ENCODE peak calls at places on chromosomes 5 and 9, in nine cellular contexts. One of them, this sample, is unnamed.

GRCh38 chr9:123419721-123420559 is 63.9 kb downstream of the CRB2 start:
- DNase-seq in endothelial cell: no peak
- DNase-seq in left cardiac atrium: peak; percentile 11
- DNase-seq in neuronal stem cell: no peak
- DNase-seq in caudate nucleus: no peak
- DNase-seq in DND-41: no peak
- DNase-seq in ELR: no peak
- DNase-seq in HL-60: no peak
- DNase-seq in stimulated activated CD8-positive, alpha-beta memory T cell treated with anti-CD3 and anti-CD28 coated beads, Interleukin-4, amount 100 ng/mL, for 48 hours: no peak
- DNase-seq in this sample: no peak

GRCh38 chr5:40834391-40834848 is 602 bp downstream of the RPL37 start:
- DNase-seq in neuronal stem cell: no peak
- DNase-seq in stimulated activated CD8-positive, alpha-beta memory T cell treated with anti-CD3 and anti-CD28 coated beads, Interleukin-4, amount 100 ng/mL, for 48 hours: peak; percentile 45
- DNase-seq in caudate nucleus: no peak
- DNase-seq in ELR: peak; percentile 33
- DNase-seq in DND-41: peak; percentile 31
- DNase-seq in endothelial cell: no peak
- DNase-seq in left cardiac atrium: peak; percentile 33
- DNase-seq in HL-60: no peak
- DNase-seq in this sample: no peak

GRCh38 chr9:26675055-26675454 is 217.5 kb downstream of the CAAP1 start:
- DNase-seq in stimulated activated CD8-positive, alpha-beta memory T cell treated with anti-CD3 and anti-CD28 coated beads, Interleukin-4, amount 100 ng/mL, for 48 hours: no peak
- DNase-seq in left cardiac atrium: no peak
- DNase-seq in ELR: no peak
- DNase-seq in caudate nucleus: no peak
- DNase-seq in endothelial cell: no peak
- DNase-seq in DND-41: no peak
- DNase-seq in HL-60: no peak
- DNase-seq in neuronal stem cell: no peak
- DNase-seq in this sample: no peak

GRCh38 chr5:142779163-142779562 is 9.0 kb downstream of the ARHGAP26 start:
- DNase-seq in HL-60: no peak
- DNase-seq in ELR: no peak
- DNase-seq in DND-41: no peak
- DNase-seq in stimulated activated CD8-positive, alpha-beta memory T cell treated with anti-CD3 and anti-CD28 coated beads, Interleukin-4, amount 100 ng/mL, for 48 hours: no peak
- DNase-seq in left cardiac atrium: no peak
- DNase-seq in neuronal stem cell: no peak
- DNase-seq in caudate nucleus: no peak
- DNase-seq in endothelial cell: peak; percentile 18
- DNase-seq in this sample: no peak

GRCh38 chr5:141636106-141636412 is 590 bp downstream of the HDAC3 start:
- DNase-seq in endothelial cell: no peak
- DNase-seq in DND-41: no peak
- DNase-seq in left cardiac atrium: no peak
- DNase-seq in caudate nucleus: no peak
- DNase-seq in stimulated activated CD8-positive, alpha-beta memory T cell treated with anti-CD3 and anti-CD28 coated beads, Interleukin-4, amount 100 ng/mL, for 48 hours: no peak
- DNase-seq in HL-60: no peak
- DNase-seq in neuronal stem cell: no peak
- DNase-seq in ELR: no peak
- DNase-seq in this sample: no peak

GRCh38 chr5:14723648-14724231 is 59.2 kb downstream of the OTULIN start:
- DNase-seq in DND-41: no peak
- DNase-seq in ELR: peak; percentile 54
- DNase-seq in endothelial cell: no peak
- DNase-seq in left cardiac atrium: no peak
- DNase-seq in neuronal stem cell: no peak
- DNase-seq in stimulated activated CD8-positive, alpha-beta memory T cell treated with anti-CD3 and anti-CD28 coated beads, Interleukin-4, amount 100 ng/mL, for 48 hours: peak; percentile 52
- DNase-seq in HL-60: no peak
- DNase-seq in caudate nucleus: no peak
- DNase-seq in this sample: no peak

GRCh38 chr9:110115341-110115820 is 92.6 kb downstream of the C9orf152 start:
- DNase-seq in ELR: peak; percentile 54
- DNase-seq in caudate nucleus: no peak
- DNase-seq in neuronal stem cell: no peak
- DNase-seq in stimulated activated CD8-positive, alpha-beta memory T cell treated with anti-CD3 and anti-CD28 coated beads, Interleukin-4, amount 100 ng/mL, for 48 hours: no peak
- DNase-seq in endothelial cell: no peak
- DNase-seq in HL-60: no peak
- DNase-seq in DND-41: no peak
- DNase-seq in left cardiac atrium: no peak
- DNase-seq in this sample: no peak

GRCh38 chr5:77337716-77338115 is 127.2 kb downstream of the PDE8B start:
- DNase-seq in endothelial cell: no peak
- DNase-seq in neuronal stem cell: no peak
- DNase-seq in left cardiac atrium: no peak
- DNase-seq in ELR: no peak
- DNase-seq in caudate nucleus: no peak
- DNase-seq in DND-41: no peak
- DNase-seq in HL-60: no peak
- DNase-seq in stimulated activated CD8-positive, alpha-beta memory T cell treated with anti-CD3 and anti-CD28 coated beads, Interleukin-4, amount 100 ng/mL, for 48 hours: no peak
- DNase-seq in this sample: no peak

GRCh38 chr5:178473858-178474257 is 116.3 kb downstream of the COL23A1 start:
- DNase-seq in HL-60: no peak
- DNase-seq in DND-41: peak; percentile 44
- DNase-seq in caudate nucleus: no peak
- DNase-seq in neuronal stem cell: no peak
- DNase-seq in left cardiac atrium: no peak
- DNase-seq in endothelial cell: no peak
- DNase-seq in stimulated activated CD8-positive, alpha-beta memory T cell treated with anti-CD3 and anti-CD28 coated beads, Interleukin-4, amount 100 ng/mL, for 48 hours: no peak
- DNase-seq in ELR: no peak
- DNase-seq in this sample: no peak

GRCh38 chr5:19771174-19771835 is 216.7 kb downstream of the CDH18 start:
- DNase-seq in endothelial cell: no peak
- DNase-seq in DND-41: no peak
- DNase-seq in stimulated activated CD8-positive, alpha-beta memory T cell treated with anti-CD3 and anti-CD28 coated beads, Interleukin-4, amount 100 ng/mL, for 48 hours: no peak
- DNase-seq in neuronal stem cell: no peak
- DNase-seq in left cardiac atrium: no peak
- DNase-seq in HL-60: no peak
- DNase-seq in ELR: peak; percentile 15
- DNase-seq in caudate nucleus: no peak
- DNase-seq in this sample: no peak

GRCh38 chr5:88882321-88883038 is 504 bp downstream of the MEF2C start:
- DNase-seq in caudate nucleus: no peak
- DNase-seq in HL-60: no peak
- DNase-seq in DND-41: no peak
- DNase-seq in stimulated activated CD8-positive, alpha-beta memory T cell treated with anti-CD3 and anti-CD28 coated beads, Interleukin-4, amount 100 ng/mL, for 48 hours: no peak
- DNase-seq in neuronal stem cell: no peak
- DNase-seq in endothelial cell: peak; percentile 7
- DNase-seq in ELR: peak; percentile 12
- DNase-seq in left cardiac atrium: no peak
- DNase-seq in this sample: no peak

GRCh38 chr9:98993570-98993945 is 49.9 kb downstream of the COL15A1 start:
- DNase-seq in endothelial cell: no peak
- DNase-seq in ELR: no peak
- DNase-seq in stimulated activated CD8-positive, alpha-beta memory T cell treated with anti-CD3 and anti-CD28 coated beads, Interleukin-4, amount 100 ng/mL, for 48 hours: peak; percentile 49
- DNase-seq in caudate nucleus: no peak
- DNase-seq in DND-41: no peak
- DNase-seq in left cardiac atrium: peak; percentile 61
- DNase-seq in HL-60: no peak
- DNase-seq in neuronal stem cell: no peak
- DNase-seq in this sample: peak; percentile 62

GRCh38 chr9:18314321-18314720 is 159.6 kb upstream of the ADAMTSL1 start:
- DNase-seq in ELR: no peak
- DNase-seq in neuronal stem cell: no peak
- DNase-seq in stimulated activated CD8-positive, alpha-beta memory T cell treated with anti-CD3 and anti-CD28 coated beads, Interleukin-4, amount 100 ng/mL, for 48 hours: no peak
- DNase-seq in HL-60: no peak
- DNase-seq in caudate nucleus: no peak
- DNase-seq in DND-41: no peak
- DNase-seq in endothelial cell: no peak
- DNase-seq in left cardiac atrium: no peak
- DNase-seq in this sample: no peak

GRCh38 chr5:142866563-142867275 is 96.5 kb downstream of the ARHGAP26 start:
- DNase-seq in ELR: peak; percentile 79
- DNase-seq in endothelial cell: peak; percentile 22
- DNase-seq in caudate nucleus: no peak
- DNase-seq in HL-60: peak; percentile 42
- DNase-seq in neuronal stem cell: peak; percentile 42
- DNase-seq in DND-41: peak; percentile 59
- DNase-seq in left cardiac atrium: no peak
- DNase-seq in stimulated activated CD8-positive, alpha-beta memory T cell treated with anti-CD3 and anti-CD28 coated beads, Interleukin-4, amount 100 ng/mL, for 48 hours: peak; percentile 50
- DNase-seq in this sample: peak; percentile 29

GRCh38 chr5:127892467-127893207 is 189.4 kb downstream of the CCDC192 start:
- DNase-seq in DND-41: no peak
- DNase-seq in ELR: peak; percentile 65
- DNase-seq in stimulated activated CD8-positive, alpha-beta memory T cell treated with anti-CD3 and anti-CD28 coated beads, Interleukin-4, amount 100 ng/mL, for 48 hours: no peak
- DNase-seq in neuronal stem cell: no peak
- DNase-seq in endothelial cell: no peak
- DNase-seq in HL-60: no peak
- DNase-seq in left cardiac atrium: no peak
- DNase-seq in caudate nucleus: no peak
- DNase-seq in this sample: no peak

GRCh38 chr9:5441043-5441442 is 3.3 kb upstream of the PLGRKT start:
- DNase-seq in stimulated activated CD8-positive, alpha-beta memory T cell treated with anti-CD3 and anti-CD28 coated beads, Interleukin-4, amount 100 ng/mL, for 48 hours: no peak
- DNase-seq in ELR: peak; percentile 88
- DNase-seq in HL-60: no peak
- DNase-seq in neuronal stem cell: no peak
- DNase-seq in DND-41: no peak
- DNase-seq in left cardiac atrium: no peak
- DNase-seq in endothelial cell: no peak
- DNase-seq in caudate nucleus: no peak
- DNase-seq in this sample: no peak

GRCh38 chr9:71746023-71746752 is 22.1 kb downstream of the CEMIP2 start:
- DNase-seq in endothelial cell: no peak
- DNase-seq in DND-41: no peak
- DNase-seq in ELR: no peak
- DNase-seq in HL-60: no peak
- DNase-seq in caudate nucleus: no peak
- DNase-seq in neuronal stem cell: no peak
- DNase-seq in stimulated activated CD8-positive, alpha-beta memory T cell treated with anti-CD3 and anti-CD28 coated beads, Interleukin-4, amount 100 ng/mL, for 48 hours: no peak
- DNase-seq in left cardiac atrium: no peak
- DNase-seq in this sample: no peak

GRCh38 chr5:150516011-150516410 is 8.1 kb downstream of the NDST1 start:
- DNase-seq in stimulated activated CD8-positive, alpha-beta memory T cell treated with anti-CD3 and anti-CD28 coated beads, Interleukin-4, amount 100 ng/mL, for 48 hours: no peak
- DNase-seq in DND-41: no peak
- DNase-seq in HL-60: no peak
- DNase-seq in ELR: peak; percentile 42
- DNase-seq in neuronal stem cell: no peak
- DNase-seq in endothelial cell: no peak
- DNase-seq in left cardiac atrium: peak; percentile 63
- DNase-seq in caudate nucleus: no peak
- DNase-seq in this sample: no peak

GRCh38 chr9:61666849-61667371 is 477.1 kb downstream of the SPATA31A7 start:
- DNase-seq in caudate nucleus: no peak
- DNase-seq in ELR: no peak
- DNase-seq in left cardiac atrium: no peak
- DNase-seq in DND-41: no peak
- DNase-seq in endothelial cell: no peak
- DNase-seq in neuronal stem cell: no peak
- DNase-seq in stimulated activated CD8-positive, alpha-beta memory T cell treated with anti-CD3 and anti-CD28 coated beads, Interleukin-4, amount 100 ng/mL, for 48 hours: no peak
- DNase-seq in HL-60: no peak
- DNase-seq in this sample: no peak

GRCh38 chr5:107672212-107673105 is 1.7 kb upstream of the EFNA5 start:
- DNase-seq in caudate nucleus: peak; percentile 76
- DNase-seq in HL-60: no peak
- DNase-seq in stimulated activated CD8-positive, alpha-beta memory T cell treated with anti-CD3 and anti-CD28 coated beads, Interleukin-4, amount 100 ng/mL, for 48 hours: peak; percentile 37
- DNase-seq in endothelial cell: peak; percentile 76
- DNase-seq in neuronal stem cell: peak; percentile 93
- DNase-seq in left cardiac atrium: peak; percentile 82
- DNase-seq in DND-41: peak; percentile 9
- DNase-seq in ELR: peak; percentile 92
- DNase-seq in this sample: peak; percentile 21

GRCh38 chr9:3361115-3361514 is 164.7 kb downstream of the RFX3 start:
- DNase-seq in left cardiac atrium: no peak
- DNase-seq in caudate nucleus: no peak
- DNase-seq in DND-41: no peak
- DNase-seq in neuronal stem cell: no peak
- DNase-seq in endothelial cell: no peak
- DNase-seq in stimulated activated CD8-positive, alpha-beta memory T cell treated with anti-CD3 and anti-CD28 coated beads, Interleukin-4, amount 100 ng/mL, for 48 hours: no peak
- DNase-seq in ELR: no peak
- DNase-seq in HL-60: no peak
- DNase-seq in this sample: no peak

GRCh38 chr9:113756476-113757198 is 119.5 kb upstream of the ZNF618 start:
- DNase-seq in left cardiac atrium: no peak
- DNase-seq in ELR: no peak
- DNase-seq in neuronal stem cell: no peak
- DNase-seq in stimulated activated CD8-positive, alpha-beta memory T cell treated with anti-CD3 and anti-CD28 coated beads, Interleukin-4, amount 100 ng/mL, for 48 hours: no peak
- DNase-seq in endothelial cell: no peak
- DNase-seq in HL-60: no peak
- DNase-seq in caudate nucleus: no peak
- DNase-seq in DND-41: no peak
- DNase-seq in this sample: no peak

GRCh38 chr5:2697446-2698200 is 53.9 kb downstream of the IRX2 start:
- DNase-seq in endothelial cell: no peak
- DNase-seq in ELR: no peak
- DNase-seq in left cardiac atrium: no peak
- DNase-seq in caudate nucleus: no peak
- DNase-seq in HL-60: no peak
- DNase-seq in DND-41: no peak
- DNase-seq in stimulated activated CD8-positive, alpha-beta memory T cell treated with anti-CD3 and anti-CD28 coated beads, Interleukin-4, amount 100 ng/mL, for 48 hours: no peak
- DNase-seq in neuronal stem cell: no peak
- DNase-seq in this sample: no peak

GRCh38 chr5:142915840-142916424 is 145.8 kb downstream of the ARHGAP26 start:
- DNase-seq in caudate nucleus: no peak
- DNase-seq in neuronal stem cell: peak; percentile 17
- DNase-seq in endothelial cell: peak; percentile 48
- DNase-seq in left cardiac atrium: no peak
- DNase-seq in HL-60: no peak
- DNase-seq in stimulated activated CD8-positive, alpha-beta memory T cell treated with anti-CD3 and anti-CD28 coated beads, Interleukin-4, amount 100 ng/mL, for 48 hours: peak; percentile 30
- DNase-seq in ELR: peak; percentile 64
- DNase-seq in DND-41: peak; percentile 39
- DNase-seq in this sample: peak; percentile 25

GRCh38 chr9:79581794-79582193 is 10.0 kb downstream of the TLE4 start:
- DNase-seq in neuronal stem cell: no peak
- DNase-seq in HL-60: no peak
- DNase-seq in stimulated activated CD8-positive, alpha-beta memory T cell treated with anti-CD3 and anti-CD28 coated beads, Interleukin-4, amount 100 ng/mL, for 48 hours: peak; percentile 38
- DNase-seq in endothelial cell: peak; percentile 14
- DNase-seq in ELR: peak; percentile 95
- DNase-seq in left cardiac atrium: no peak
- DNase-seq in DND-41: peak; percentile 47
- DNase-seq in caudate nucleus: no peak
- DNase-seq in this sample: peak; percentile 32

GRCh38 chr9:126879288-126879687 is 18.8 kb downstream of the ZBTB34 start:
- DNase-seq in left cardiac atrium: no peak
- DNase-seq in endothelial cell: no peak
- DNase-seq in DND-41: no peak
- DNase-seq in caudate nucleus: no peak
- DNase-seq in stimulated activated CD8-positive, alpha-beta memory T cell treated with anti-CD3 and anti-CD28 coated beads, Interleukin-4, amount 100 ng/mL, for 48 hours: no peak
- DNase-seq in ELR: no peak
- DNase-seq in neuronal stem cell: no peak
- DNase-seq in HL-60: no peak
- DNase-seq in this sample: no peak

GRCh38 chr5:122385786-122386185 is 73.7 kb downstream of the SNCAIP start:
- DNase-seq in HL-60: no peak
- DNase-seq in ELR: no peak
- DNase-seq in left cardiac atrium: no peak
- DNase-seq in neuronal stem cell: no peak
- DNase-seq in endothelial cell: no peak
- DNase-seq in caudate nucleus: no peak
- DNase-seq in stimulated activated CD8-positive, alpha-beta memory T cell treated with anti-CD3 and anti-CD28 coated beads, Interleukin-4, amount 100 ng/mL, for 48 hours: no peak
- DNase-seq in DND-41: no peak
- DNase-seq in this sample: no peak